ENCODE peak calls at places on chromosome 15, in seven cellular contexts. N is T-helper 17 cell; U is GM19239; S is stimulated activated CD4-positive, alpha-beta T cell treated with anti-CD3 and anti-CD28 coated beads, Interleukin-15, amount 100 ng/mL, for 1 hour; W is activated T-cell treated with anti-CD3 and anti-CD28 coated beads for 4 hours; D is ACHN; K is stimulated activated effector memory CD8-positive, alpha-beta T cell treated with anti-CD3 and anti-CD28 coated beads, Interleukin-12 subunit alpha, Interleukin-12 subunit beta, amount 100 ng/mL, for 72 hours. X is an unnamed sample.

GRCh38 chr15:75508741-75509532 is 57.4 kb upstream of the SIN3A start:
- DNase-seq in D (peak), U (no peak), K (no peak), N (no peak), W (peak), S (no peak), X (no peak)

GRCh38 chr15:48112242-48112641 is 8.5 kb upstream of the SLC24A5 start:
- DNase-seq in W (no peak), N (no peak), K (no peak), D (peak), S (no peak), U (no peak), X (no peak)

GRCh38 chr15:75732809-75733451 is 20.3 kb upstream of the CSPG4 start:
- DNase-seq in K (peak), D (peak), S (no peak), N (no peak), U (peak), W (peak), X (no peak)

GRCh38 chr15:94744080-94744793 is 512.9 kb downstream of the MCTP2 start:
- DNase-seq in D (no peak), K (no peak), U (no peak), S (no peak), W (no peak), N (no peak), X (no peak)

GRCh38 chr15:63483521-63484371 is 20.6 kb upstream of the USP3 start:
- DNase-seq in K (no peak), D (no peak), S (no peak), W (no peak), U (no peak), N (no peak), X (peak)

GRCh38 chr15:90665288-90666134 is 51.6 kb upstream of the BLM start:
- DNase-seq in K (peak), W (no peak), U (peak), D (peak), S (no peak), N (no peak), X (peak)

GRCh38 chr15:74173545-74174215 is at the start of gene ISLR:
- DNase-seq in S (no peak), N (no peak), W (no peak), D (no peak), U (no peak), K (no peak), X (no peak)

GRCh38 chr15:76107169-76107568 is 47.4 kb downstream of the TMEM266 start:
- DNase-seq in W (no peak), K (no peak), N (no peak), S (no peak), U (no peak), D (no peak), X (no peak)

GRCh38 chr15:60523056-60523455 is 44.1 kb upstream of the ICE2 start:
- DNase-seq in W (no peak), U (no peak), K (no peak), D (no peak), S (no peak), N (no peak), X (no peak)

GRCh38 chr15:78992416-78993256 is 47.8 kb upstream of the CTSH start:
- DNase-seq in W (no peak), K (no peak), N (no peak), U (no peak), D (no peak), S (no peak), X (no peak)

GRCh38 chr15:31977812-31978662 is 52.3 kb upstream of the CHRNA7 start:
- DNase-seq in S (no peak), W (peak), N (no peak), D (peak), K (peak), U (peak), X (no peak)

GRCh38 chr15:31241888-31242287 is 84.7 kb upstream of the KLF13 start:
- DNase-seq in U (no peak), S (no peak), W (no peak), D (no peak), N (no peak), K (no peak), X (no peak)

GRCh38 chr15:39506146-39506545 is 74.7 kb upstream of the THBS1 start:
- DNase-seq in N (no peak), W (no peak), S (no peak), U (no peak), D (no peak), K (no peak), X (no peak)

GRCh38 chr15:101641134-101641764 is 10.9 kb downstream of the TM2D3 start:
- DNase-seq in W (peak), K (peak), N (peak), D (peak), U (no peak), S (peak), X (peak)

GRCh38 chr15:99143655-99144610 is 39.1 kb downstream of the SYNM start:
- DNase-seq in D (no peak), K (no peak), S (no peak), U (no peak), N (no peak), W (no peak), X (no peak)

GRCh38 chr15:37783290-37783689 is 151.2 kb upstream of the TMCO5A start:
- DNase-seq in K (no peak), U (no peak), D (no peak), N (no peak), S (no peak), W (no peak), X (no peak)

GRCh38 chr15:62071711-62072308 is 5.0 kb downstream of the C2CD4A start:
- DNase-seq in K (no peak), W (no peak), S (no peak), U (peak), D (peak), N (no peak), X (no peak)

GRCh38 chr15:79769081-79769481 is 127.7 kb downstream of the MTHFS start:
- DNase-seq in K (no peak), N (no peak), S (no peak), W (no peak), D (peak), U (no peak), X (no peak)

GRCh38 chr15:31387483-31388118 is 61.0 kb downstream of the KLF13 start:
- DNase-seq in U (no peak), K (no peak), D (no peak), S (no peak), N (no peak), W (no peak), X (no peak)

X was measured in GM12878.